ENCODE peak calls at places on chromosomes 5 and 9, in seven cellular contexts. B, E, T, Z, I, W and R are unnamed samples.

GRCh38 chr9:80146466-80146865 is 574.7 kb downstream of the TLE4 start:
- DNase-seq in B (peak), E (peak), T (peak), Z (peak), I (no peak), W (no peak), R (no peak)

GRCh38 chr9:116493183-116493582 is 193.9 kb upstream of the TRIM32 start:
- DNase-seq in B (no peak), E (no peak), T (peak), Z (no peak), I (no peak), W (no peak), R (no peak)

GRCh38 chr5:173302546-173303155 is 25.6 kb downstream of the STC2 start:
- DNase-seq in B (peak), E (peak), T (peak), Z (no peak), I (no peak), W (no peak), R (no peak)

GRCh38 chr9:90300901-90301688 is 341.5 kb downstream of the DIRAS2 start:
- DNase-seq in B (no peak), E (peak), T (peak), Z (no peak), I (no peak), W (no peak), R (no peak)

GRCh38 chr9:89996717-89997116 is 391.9 kb downstream of the GADD45G start:
- DNase-seq in B (no peak), E (no peak), T (no peak), Z (no peak), I (no peak), W (no peak), R (no peak)

GRCh38 chr5:172534229-172535169 is 80.2 kb upstream of the SH3PXD2B start:
- DNase-seq in B (no peak), E (no peak), T (peak), Z (no peak), I (no peak), W (no peak), R (no peak)

GRCh38 chr9:959105-959504 is 17.4 kb upstream of the DMRT3 start:
- DNase-seq in B (no peak), E (no peak), T (no peak), Z (no peak), I (no peak), W (no peak), R (no peak)

GRCh38 chr9:3475300-3476020 is 50.3 kb downstream of the RFX3 start:
- DNase-seq in B (no peak), E (no peak), T (no peak), Z (no peak), I (no peak), W (no peak), R (peak)

GRCh38 chr5:97133106-97133505 is 9.3 kb downstream of the LIX1 start:
- DNase-seq in B (no peak), E (no peak), T (no peak), Z (no peak), I (no peak), W (no peak), R (no peak)

GRCh38 chr5:154485092-154485491 is 7.1 kb upstream of the HAND1 start:
- DNase-seq in B (no peak), E (no peak), T (no peak), Z (no peak), I (no peak), W (no peak), R (no peak)

GRCh38 chr9:2180171-2180570 is 165.0 kb downstream of the SMARCA2 start:
- DNase-seq in B (no peak), E (no peak), T (no peak), Z (no peak), I (no peak), W (no peak), R (no peak)

GRCh38 chr5:10448754-10449345 is 7.2 kb downstream of the ROPN1L start:
- DNase-seq in B (no peak), E (no peak), T (no peak), Z (no peak), I (no peak), W (no peak), R (no peak)

GRCh38 chr9:69809304-69809863 is 11.2 kb upstream of the CFAP95 start:
- DNase-seq in B (no peak), E (peak), T (peak), Z (peak), I (no peak), W (no peak), R (no peak)

GRCh38 chr5:169657127-169657526 is 20.1 kb downstream of the DOCK2 start:
- DNase-seq in B (no peak), E (no peak), T (no peak), Z (no peak), I (no peak), W (no peak), R (no peak)

GRCh38 chr5:81326554-81326953 is 25.2 kb downstream of the ZCCHC9 start:
- DNase-seq in B (no peak), E (no peak), T (no peak), Z (no peak), I (no peak), W (no peak), R (no peak)

GRCh38 chr5:123665822-123666371 is 153.9 kb downstream of the CSNK1G3 start:
- DNase-seq in B (no peak), E (no peak), T (no peak), Z (peak), I (no peak), W (no peak), R (no peak)

GRCh38 chr9:125538092-125538473 is 168.9 kb downstream of the MAPKAP1 start:
- DNase-seq in B (peak), E (peak), T (peak), Z (no peak), I (no peak), W (no peak), R (no peak)

GRCh38 chr9:135199489-135199888 is 112.0 kb downstream of the OLFM1 start:
- DNase-seq in B (no peak), E (no peak), T (no peak), Z (no peak), I (no peak), W (no peak), R (no peak)

GRCh38 chr5:38645508-38645907 is 89.1 kb upstream of the LIFR start:
- DNase-seq in B (no peak), E (peak), T (no peak), Z (no peak), I (no peak), W (no peak), R (no peak)

GRCh38 chr9:23375511-23375910 is 450.5 kb downstream of the ELAVL2 start:
- DNase-seq in B (no peak), E (no peak), T (peak), Z (no peak), I (no peak), W (no peak), R (no peak)

GRCh38 chr9:36862206-36863145 is 171.6 kb downstream of the PAX5 start:
- DNase-seq in B (peak), E (peak), T (peak), Z (no peak), I (no peak), W (no peak), R (no peak)

GRCh38 chr5:16733597-16733996 is 116.8 kb upstream of the RETREG1 start:
- DNase-seq in B (no peak), E (no peak), T (no peak), Z (no peak), I (no peak), W (no peak), R (no peak)

GRCh38 chr9:96514825-96515218 is 64.9 kb downstream of the HABP4 start:
- DNase-seq in B (no peak), E (no peak), T (no peak), Z (no peak), I (no peak), W (no peak), R (no peak)

GRCh38 chr9:125630436-125630835 is 76.6 kb downstream of the MAPKAP1 start:
- DNase-seq in B (no peak), E (no peak), T (peak), Z (no peak), I (no peak), W (no peak), R (no peak)

GRCh38 chr5:178685386-178686059 is 44.9 kb downstream of the ZNF354A start:
- DNase-seq in B (no peak), E (no peak), T (no peak), Z (no peak), I (no peak), W (no peak), R (no peak)